ENCODE peak calls at places on chromosomes 3 and 15, in six cellular contexts. V is neuronal stem cell, S is mesenchymal stem cell, C is IMR-90, X is H9, D is H1. R is an unnamed sample.

GRCh38 chr15:88393719-88394519 is 73.3 kb downstream of the MRPL46 start:
- DNase-seq in V (no peak), X (no peak), S (no peak), C (no peak), D (no peak), R (no peak)

GRCh38 chr15:89932880-89933279 is 20.1 kb upstream of the ARPIN start:
- DNase-seq in C (no peak), V (no peak), X (no peak), D (no peak), S (no peak), R (no peak)

GRCh38 chr3:39657075-39657474 is 152.3 kb upstream of the MYRIP start:
- DNase-seq in X (no peak), S (no peak), V (no peak), D (no peak), C (no peak), R (no peak)

GRCh38 chr3:50525987-50526386 is 22.6 kb upstream of the CACNA2D2 start:
- DNase-seq in X (peak), C (peak), V (no peak), S (peak), D (peak), R (peak)

GRCh38 chr3:69882560-69882959 is 117.0 kb upstream of the SAMMSON start:
- DNase-seq in S (no peak), C (no peak), X (no peak), V (no peak), D (no peak), R (no peak)

GRCh38 chr15:59685737-59686297 is 3.3 kb downstream of the BNIP2 start:
- DNase-seq in S (peak), C (peak), V (no peak), D (no peak), X (no peak), R (no peak)

GRCh38 chr3:174330303-174330702 is 528.8 kb upstream of the NAALADL2 start:
- DNase-seq in V (no peak), D (no peak), X (no peak), S (peak), C (peak), R (peak)

GRCh38 chr3:10423171-10423882 is 82.1 kb downstream of the ATP2B2 start:
- DNase-seq in V (no peak), S (no peak), C (no peak), X (peak), D (peak), R (peak)

GRCh38 chr3:163890661-163891060 is 1187.6 kb downstream of the SI start:
- DNase-seq in C (no peak), V (peak), S (no peak), D (no peak), X (no peak), R (peak)

GRCh38 chr3:62587579-62588031 is 214.3 kb upstream of the FEZF2 start:
- DNase-seq in D (no peak), S (peak), X (no peak), C (peak), V (no peak), R (no peak)

GRCh38 chr3:186938716-186939115 is 8.4 kb downstream of the ST6GAL1 start:
- DNase-seq in S (peak), V (no peak), X (no peak), C (peak), D (no peak), R (no peak)

GRCh38 chr3:119657887-119658702 is 2.3 kb downstream of the POPDC2 start:
- DNase-seq in X (no peak), V (no peak), C (no peak), D (no peak), S (no peak), R (no peak)

GRCh38 chr3:119662604-119663377 is 2.4 kb upstream of the POPDC2 start:
- DNase-seq in X (no peak), V (no peak), D (no peak), S (no peak), C (peak), R (no peak)

GRCh38 chr3:119658994-119659393 is 1.4 kb downstream of the POPDC2 start:
- DNase-seq in D (no peak), V (no peak), X (no peak), C (no peak), S (no peak), R (no peak)

GRCh38 chr3:119660474-119661150 is at the start of gene POPDC2:
- DNase-seq in X (no peak), V (no peak), C (no peak), D (no peak), S (peak), R (peak)

DNA sequence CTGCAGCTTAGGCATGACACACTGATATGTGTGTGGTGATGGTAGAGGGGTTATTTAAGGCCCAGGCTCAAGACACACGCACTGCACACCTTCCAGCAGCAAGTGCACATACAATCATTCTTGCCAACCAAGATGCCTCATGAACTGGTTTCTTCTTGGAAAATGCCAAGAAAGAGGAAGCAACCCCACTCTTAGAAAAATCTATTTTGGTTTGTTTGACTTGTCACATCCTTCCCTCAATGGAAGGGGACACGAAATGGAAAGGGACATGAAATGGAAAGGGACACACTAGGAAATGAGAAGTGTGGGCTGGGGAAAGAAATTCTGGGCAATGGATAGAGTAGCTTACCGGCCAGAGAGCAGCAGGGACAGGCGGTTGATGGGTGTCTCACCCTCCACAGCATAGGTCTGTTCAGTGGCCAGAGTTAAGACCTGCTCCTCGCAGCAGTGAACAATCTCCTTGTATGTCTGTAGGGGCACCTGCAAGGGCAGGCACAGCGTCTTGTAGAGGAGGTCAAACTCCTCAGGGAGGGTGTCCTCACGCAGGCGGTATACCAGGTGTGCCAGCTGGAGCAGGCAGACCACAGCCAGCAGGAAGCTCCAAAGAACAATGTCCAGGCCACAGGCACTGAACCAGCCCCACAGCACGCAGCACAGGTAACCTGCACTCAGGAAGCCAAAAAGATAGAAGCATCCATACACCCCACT is 651 bp downstream of the POPDC2 start:
- DNase-seq in D (no peak), C (no peak), V (no peak), X (no peak), S (no peak), R (no peak)
- H2BK5ac ChIP-seq in D (no peak), C (no peak), V (no peak), X (no peak), S (no peak), R (no peak)

GRCh38 chr3:7547826-7548225 is 686.9 kb downstream of the GRM7 start:
- DNase-seq in V (no peak), X (no peak), S (no peak), D (no peak), C (no peak), R (no peak)
- H3K4ac ChIP-seq in V (no peak), X (no peak), S (no peak), D (no peak), C (no peak), R (no peak)

GRCh38 chr3:8870134-8870533 is 93.1 kb downstream of the RAD18 start:
- DNase-seq in S (no peak), D (no peak), V (no peak), C (no peak), X (no peak), R (no peak)
- H2BK5ac ChIP-seq in S (peak), D (no peak), V (no peak), C (peak), X (no peak), R (no peak)

GRCh38 chr3:150062492-150062891 is 91.8 kb upstream of the PFN2 start:
- DNase-seq in C (peak), D (no peak), V (no peak), S (peak), X (no peak), R (no peak)
- H3K4ac ChIP-seq in C (peak), D (no peak), V (no peak), S (peak), X (no peak), R (no peak)

DNA sequence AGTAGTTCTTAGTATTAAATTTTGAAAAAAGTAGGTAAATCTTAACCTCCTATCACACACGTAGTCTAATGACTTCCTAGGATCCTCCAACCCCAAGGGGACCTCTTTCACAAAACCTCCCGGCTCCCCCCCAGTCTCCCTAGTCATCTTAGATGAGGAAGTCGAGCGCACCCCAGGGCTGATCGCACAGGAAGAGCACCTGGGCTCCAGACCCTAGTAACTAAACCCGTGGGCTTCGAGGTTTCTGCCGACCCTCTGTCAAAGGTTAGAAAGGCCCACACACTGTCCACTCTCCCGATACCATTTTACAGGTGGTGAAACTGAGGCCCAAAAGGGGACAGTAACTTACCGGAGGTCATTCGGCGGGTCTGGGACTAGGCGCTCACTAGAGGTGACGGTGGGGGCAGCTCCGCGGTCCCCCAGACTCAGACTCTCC is 349 bp downstream of the MBD4 start:
- DNase-seq in D (no peak), V (no peak), C (no peak), S (peak), X (no peak), R (peak)
- H2BK5ac ChIP-seq in D (peak), V (peak), C (peak), S (peak), X (no peak), R (peak)

GRCh38 chr3:170357920-170358854 is 672 bp downstream of the SKIL start:
- DNase-seq in V (peak), X (peak), S (peak), C (peak), D (peak), R (peak)

GRCh38 chr3:170357176-170357919 is at the start of gene SKIL:
- DNase-seq in D (peak), C (peak), S (peak), V (peak), X (peak), R (peak)

GRCh38 chr3:170353485-170353884 is 4.0 kb upstream of the SKIL start:
- DNase-seq in V (no peak), X (no peak), D (peak), C (no peak), S (no peak), R (no peak)

GRCh38 chr3:170356596-170357175 is 829 bp upstream of the SKIL start:
- DNase-seq in X (peak), D (peak), V (peak), S (peak), C (peak), R (peak)

GRCh38 chr3:170355738-170356595 is 1.5 kb upstream of the SKIL start:
- DNase-seq in X (peak), C (peak), D (no peak), S (peak), V (peak), R (peak)
- H3K4ac ChIP-seq in X (no peak), C (peak), D (peak), S (peak), V (no peak), R (peak)

GRCh38 chr15:40844543-40844981 is 714 bp downstream of the SPINT1 start:
- DNase-seq in X (no peak), V (no peak), D (no peak), C (no peak), S (peak), R (peak)

GRCh38 chr15:40843183-40843884 is 514 bp upstream of the SPINT1 start:
- DNase-seq in V (no peak), X (no peak), D (no peak), S (no peak), C (no peak), R (peak)

GRCh38 chr15:40845511-40846284 is 1.9 kb downstream of the SPINT1 start:
- DNase-seq in X (peak), D (no peak), V (no peak), C (no peak), S (no peak), R (peak)

GRCh38 chr15:40845036-40845435 is 1.2 kb downstream of the SPINT1 start:
- DNase-seq in S (no peak), D (no peak), X (no peak), V (no peak), C (no peak), R (no peak)

DNA sequence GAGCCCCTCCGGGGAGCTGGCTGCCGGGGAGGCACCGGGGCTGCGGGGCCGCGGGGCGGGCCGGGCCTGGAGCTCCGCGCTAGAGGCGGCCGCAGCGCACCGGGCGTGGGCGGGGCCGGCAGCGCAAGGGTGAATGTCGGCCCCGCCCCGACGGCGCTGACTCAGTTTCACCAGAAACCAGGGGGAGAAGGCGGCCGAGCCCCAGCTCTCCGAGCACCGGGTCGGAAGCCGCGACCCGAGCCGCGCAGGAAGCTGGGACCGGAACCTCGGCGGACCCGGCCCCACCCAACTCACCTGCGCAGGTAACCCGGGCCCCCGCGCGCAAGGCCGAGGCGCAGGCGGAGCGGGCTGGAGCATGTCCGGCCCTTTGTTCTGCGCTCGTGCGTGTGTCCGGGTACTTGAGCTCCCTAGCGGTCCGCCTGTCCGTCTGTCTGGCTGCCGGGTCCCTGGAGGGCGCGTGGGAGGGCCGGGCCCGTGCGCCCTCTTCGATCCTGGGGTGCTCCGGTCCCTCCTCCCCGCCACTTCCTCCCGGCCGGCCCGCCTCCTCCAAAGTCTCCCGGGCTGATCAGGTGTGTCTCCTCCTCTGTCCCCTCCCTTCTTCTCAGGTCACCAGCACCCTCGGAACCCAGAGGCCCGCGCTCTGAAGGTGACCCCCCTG is at the start of gene SPINT1:
- DNase-seq in D (peak), C (no peak), X (peak), S (peak), V (no peak), R (peak)
- H2BK5ac ChIP-seq in D (peak), C (no peak), X (no peak), S (no peak), V (peak), R (no peak)

DNA sequence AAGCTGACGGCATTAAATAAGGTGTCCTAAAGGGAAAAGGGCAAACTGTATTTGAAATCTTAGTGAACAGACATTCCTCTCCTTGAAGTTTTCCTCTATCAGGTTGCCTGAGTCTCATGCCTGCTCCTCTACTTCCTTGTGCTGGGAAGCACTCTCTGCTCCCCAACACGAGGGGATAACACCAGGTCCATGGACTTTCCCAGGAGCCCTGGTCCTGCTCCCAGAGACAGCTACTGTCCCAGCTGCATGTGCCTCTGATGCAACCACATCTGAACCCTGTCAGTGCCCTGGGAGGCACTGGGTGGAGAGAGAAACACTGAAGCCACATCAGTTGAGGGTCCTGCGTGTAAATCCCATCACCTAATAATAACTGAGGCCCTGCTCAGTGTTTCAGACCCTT is 7.4 kb downstream of the TLR9 start:
- DNase-seq in D (no peak), S (no peak), C (no peak), V (no peak), X (no peak), R (no peak)
- H3K4ac ChIP-seq in D (no peak), S (no peak), C (no peak), V (no peak), X (no peak), R (no peak)

GRCh38 chr3:14473411-14473891 is 66.7 kb downstream of the GRIP2 start:
- DNase-seq in D (no peak), C (no peak), S (peak), X (no peak), V (no peak), R (no peak)

GRCh38 chr3:14468621-14468981 is 66.2 kb downstream of the SLC6A6 start:
- DNase-seq in D (no peak), S (no peak), X (no peak), V (no peak), C (no peak), R (no peak)

GRCh38 chr3:14474363-14475081 is 65.6 kb downstream of the GRIP2 start:
- DNase-seq in D (no peak), C (peak), X (no peak), S (no peak), V (no peak), R (no peak)

GRCh38 chr3:14472471-14473351 is 67.4 kb downstream of the GRIP2 start:
- DNase-seq in S (peak), V (no peak), C (peak), X (peak), D (no peak), R (peak)

DNA sequence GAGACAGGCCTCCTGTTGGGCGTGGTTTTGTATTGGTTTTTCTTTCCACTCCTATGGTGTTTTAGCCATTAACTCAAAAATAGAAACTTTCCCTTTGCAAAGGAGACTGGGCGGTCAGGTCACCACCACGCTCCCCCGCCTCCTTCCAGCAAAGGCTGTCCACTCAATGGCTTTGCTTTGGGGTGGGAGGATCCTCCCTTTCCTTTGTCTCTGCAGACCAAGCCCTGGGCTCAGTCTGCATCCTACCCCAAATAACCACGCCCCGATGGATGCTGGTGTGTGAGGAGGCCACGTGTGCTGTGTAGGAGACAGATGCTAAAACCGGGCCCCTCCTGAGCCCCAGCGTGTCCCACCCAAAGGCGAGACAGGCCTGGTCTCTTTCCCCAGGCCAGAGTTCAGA is 68.5 kb downstream of the GRIP2 start:
- DNase-seq in S (no peak), V (no peak), C (no peak), X (no peak), D (no peak), R (no peak)
- H2BK5ac ChIP-seq in S (no peak), V (no peak), C (peak), X (no peak), D (no peak), R (no peak)